ENCODE peak calls at places on chromosomes 1 and 21, in nine cellular contexts. One of them, this sample, is unnamed. For H3K4me1, the result is how much of the 10 kb centered on the place peaks cover.

GRCh38 chr1:234968470-234968869 is 160.2 kb downstream of the TOMM20 start:
- DNase-seq in mucosa of descending colon: no peak
- DNase-seq in ascending aorta: peak
- DNase-seq in left lung: no peak
- DNase-seq in upper lobe of right lung: no peak
- DNase-seq in sigmoid colon: peak
- DNase-seq in BE2C: no peak
- DNase-seq in fibroblast of lung: no peak
- DNase-seq in uterus: no peak
- DNase-seq in this sample: no peak

GRCh38 chr1:84412316-84412942 is 14.1 kb downstream of the DNASE2B start:
- DNase-seq in BE2C: no peak
- DNase-seq in left lung: no peak
- DNase-seq in sigmoid colon: no peak
- DNase-seq in ascending aorta: no peak
- DNase-seq in uterus: no peak
- DNase-seq in upper lobe of right lung: no peak
- DNase-seq in fibroblast of lung: peak
- DNase-seq in mucosa of descending colon: no peak
- DNase-seq in this sample: no peak

GRCh38 chr21:38126677-38127271 is 130.0 kb upstream of the KCNJ15 start:
- DNase-seq in BE2C: peak
- DNase-seq in upper lobe of right lung: peak
- DNase-seq in fibroblast of lung: peak
- DNase-seq in uterus: no peak
- DNase-seq in mucosa of descending colon: peak
- DNase-seq in sigmoid colon: no peak
- DNase-seq in ascending aorta: peak
- DNase-seq in left lung: peak
- DNase-seq in this sample: peak

GRCh38 chr1:63622847-63623566 is 29.8 kb downstream of the PGM1 start:
- DNase-seq in ascending aorta: no peak
- DNase-seq in sigmoid colon: no peak
- DNase-seq in fibroblast of lung: no peak
- DNase-seq in BE2C: no peak
- DNase-seq in uterus: no peak
- DNase-seq in left lung: no peak
- DNase-seq in mucosa of descending colon: no peak
- DNase-seq in upper lobe of right lung: no peak
- DNase-seq in this sample: no peak

GRCh38 chr1:167107456-167107855 is 13.6 kb downstream of the STYXL2 start:
- DNase-seq in BE2C: no peak
- DNase-seq in upper lobe of right lung: no peak
- DNase-seq in fibroblast of lung: peak
- DNase-seq in mucosa of descending colon: no peak
- DNase-seq in left lung: no peak
- DNase-seq in sigmoid colon: no peak
- DNase-seq in uterus: no peak
- DNase-seq in ascending aorta: no peak
- DNase-seq in this sample: no peak

GRCh38 chr21:41043008-41043407 is 125.0 kb upstream of the BACE2 start:
- DNase-seq in upper lobe of right lung: no peak
- DNase-seq in fibroblast of lung: no peak
- DNase-seq in uterus: no peak
- DNase-seq in ascending aorta: no peak
- DNase-seq in sigmoid colon: no peak
- DNase-seq in left lung: no peak
- DNase-seq in mucosa of descending colon: no peak
- DNase-seq in BE2C: no peak
- DNase-seq in this sample: no peak

GRCh38 chr1:21241761-21242581 is 48.3 kb downstream of the ECE1 start:
- DNase-seq in ascending aorta: no peak
- DNase-seq in upper lobe of right lung: no peak
- DNase-seq in BE2C: no peak
- DNase-seq in uterus: no peak
- DNase-seq in fibroblast of lung: no peak
- DNase-seq in left lung: no peak
- DNase-seq in sigmoid colon: no peak
- DNase-seq in mucosa of descending colon: no peak
- DNase-seq in this sample: no peak

GRCh38 chr1:41914515-41914914 is 4.2 kb downstream of the HIVEP3 start:
- DNase-seq in left lung: no peak
- DNase-seq in fibroblast of lung: no peak
- DNase-seq in uterus: no peak
- DNase-seq in ascending aorta: no peak
- DNase-seq in mucosa of descending colon: no peak
- DNase-seq in BE2C: no peak
- DNase-seq in upper lobe of right lung: no peak
- DNase-seq in sigmoid colon: no peak
- DNase-seq in this sample: no peak

GRCh38 chr1:155321577-155322497 is 1.1 kb downstream of the RUSC1 start:
- DNase-seq in BE2C: no peak
- DNase-seq in fibroblast of lung: no peak
- DNase-seq in upper lobe of right lung: no peak
- DNase-seq in uterus: peak
- DNase-seq in ascending aorta: no peak
- DNase-seq in left lung: no peak
- DNase-seq in sigmoid colon: peak
- DNase-seq in mucosa of descending colon: peak
- DNase-seq in this sample: peak

GRCh38 chr1:60126733-60127132 is 53.2 kb upstream of the C1orf87 start:
- DNase-seq in uterus: no peak
- DNase-seq in upper lobe of right lung: no peak
- DNase-seq in ascending aorta: no peak
- DNase-seq in sigmoid colon: no peak
- DNase-seq in BE2C: no peak
- DNase-seq in left lung: no peak
- DNase-seq in mucosa of descending colon: no peak
- DNase-seq in fibroblast of lung: no peak
- DNase-seq in this sample: no peak

GRCh38 chr1:8047686-8048522 is 21.8 kb upstream of the ERRFI1 start:
- DNase-seq in sigmoid colon: peak
- DNase-seq in uterus: no peak
- DNase-seq in fibroblast of lung: peak
- DNase-seq in ascending aorta: peak
- DNase-seq in upper lobe of right lung: no peak
- DNase-seq in mucosa of descending colon: no peak
- DNase-seq in BE2C: no peak
- DNase-seq in left lung: no peak
- DNase-seq in this sample: no peak

GRCh38 chr1:202150187-202150586 is 5.7 kb upstream of the ARL8A start:
- DNase-seq in ascending aorta: no peak
- DNase-seq in upper lobe of right lung: no peak
- DNase-seq in left lung: no peak
- DNase-seq in sigmoid colon: no peak
- DNase-seq in mucosa of descending colon: no peak
- DNase-seq in uterus: no peak
- DNase-seq in fibroblast of lung: no peak
- DNase-seq in BE2C: no peak
- DNase-seq in this sample: no peak

GRCh38 chr1:205313681-205314308 is 7.8 kb downstream of the NUAK2 start:
- DNase-seq in left lung: peak
- DNase-seq in uterus: peak
- DNase-seq in ascending aorta: no peak
- DNase-seq in mucosa of descending colon: no peak
- DNase-seq in BE2C: no peak
- DNase-seq in upper lobe of right lung: peak
- DNase-seq in fibroblast of lung: peak
- DNase-seq in sigmoid colon: no peak
- DNase-seq in this sample: peak

GRCh38 chr1:218711884-218712674 is 366.9 kb downstream of the TGFB2 start:
- DNase-seq in fibroblast of lung: peak
- DNase-seq in uterus: peak
- DNase-seq in BE2C: no peak
- DNase-seq in left lung: no peak
- DNase-seq in mucosa of descending colon: no peak
- DNase-seq in ascending aorta: no peak
- DNase-seq in upper lobe of right lung: no peak
- DNase-seq in sigmoid colon: peak
- DNase-seq in this sample: no peak

GRCh38 chr1:235835226-235835625 is 31.5 kb downstream of the LYST start:
- DNase-seq in ascending aorta: no peak
- DNase-seq in fibroblast of lung: peak
- DNase-seq in uterus: peak
- DNase-seq in left lung: no peak
- DNase-seq in upper lobe of right lung: no peak
- DNase-seq in mucosa of descending colon: no peak
- DNase-seq in sigmoid colon: peak
- DNase-seq in BE2C: no peak
- DNase-seq in this sample: peak

GRCh38 chr1:35894183-35894582 is 11.2 kb downstream of the AGO1 start:
- DNase-seq in uterus: no peak
- DNase-seq in upper lobe of right lung: no peak
- DNase-seq in mucosa of descending colon: no peak
- DNase-seq in fibroblast of lung: peak
- DNase-seq in ascending aorta: peak
- DNase-seq in BE2C: no peak
- DNase-seq in left lung: peak
- DNase-seq in sigmoid colon: no peak
- DNase-seq in this sample: peak

GRCh38 chr1:14869197-14869596 is 270.7 kb downstream of the KAZN start:
- DNase-seq in mucosa of descending colon: no peak
- DNase-seq in sigmoid colon: no peak
- DNase-seq in upper lobe of right lung: no peak
- DNase-seq in BE2C: no peak
- DNase-seq in left lung: no peak
- DNase-seq in uterus: no peak
- DNase-seq in ascending aorta: no peak
- DNase-seq in fibroblast of lung: peak
- DNase-seq in this sample: no peak

GRCh38 chr1:905071-905749 is 18.5 kb upstream of the SAMD11 start:
- DNase-seq in mucosa of descending colon: peak
- DNase-seq in ascending aorta: peak
- DNase-seq in sigmoid colon: peak
- DNase-seq in BE2C: peak
- DNase-seq in fibroblast of lung: peak
- DNase-seq in left lung: peak
- DNase-seq in upper lobe of right lung: peak
- DNase-seq in uterus: peak
- DNase-seq in this sample: peak

DNA sequence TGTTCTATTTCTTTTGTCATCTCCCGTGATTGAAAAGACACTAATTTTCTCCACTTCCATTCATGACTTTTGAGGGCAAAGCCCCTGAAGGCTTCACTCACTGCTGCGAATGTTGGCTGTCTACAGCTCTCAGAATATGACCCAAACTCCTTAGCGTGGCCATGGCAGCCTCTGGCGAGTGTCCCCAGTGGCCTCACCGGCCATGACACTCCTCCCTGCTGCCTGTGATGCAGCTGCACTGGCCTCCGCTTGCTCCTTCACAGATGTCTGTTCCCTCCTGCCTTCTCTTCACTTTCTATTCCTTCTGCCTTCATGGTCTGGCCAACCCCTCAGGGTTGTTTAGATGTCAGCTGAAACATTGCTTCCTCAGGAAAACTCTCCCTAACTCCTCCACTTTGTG is 30.8 kb upstream of the PTPRF start:
- DNase-seq in fibroblast of lung: no peak
- DNase-seq in upper lobe of right lung: no peak
- DNase-seq in mucosa of descending colon: no peak
- DNase-seq in left lung: no peak
- DNase-seq in ascending aorta: no peak
- DNase-seq in sigmoid colon: no peak
- DNase-seq in BE2C: peak
- DNase-seq in uterus: no peak
- DNase-seq in this sample: no peak
- TF ChIP-seq CTCF in fibroblast of lung: no peak
- TF ChIP-seq CTCF in upper lobe of right lung: no peak
- TF ChIP-seq CTCF in mucosa of descending colon: no peak
- TF ChIP-seq CTCF in left lung: no peak
- TF ChIP-seq CTCF in ascending aorta: no peak
- TF ChIP-seq CTCF in sigmoid colon: no peak
- TF ChIP-seq CTCF in BE2C: no peak
- TF ChIP-seq CTCF in uterus: no peak
- TF ChIP-seq CTCF in this sample: no peak

DNA sequence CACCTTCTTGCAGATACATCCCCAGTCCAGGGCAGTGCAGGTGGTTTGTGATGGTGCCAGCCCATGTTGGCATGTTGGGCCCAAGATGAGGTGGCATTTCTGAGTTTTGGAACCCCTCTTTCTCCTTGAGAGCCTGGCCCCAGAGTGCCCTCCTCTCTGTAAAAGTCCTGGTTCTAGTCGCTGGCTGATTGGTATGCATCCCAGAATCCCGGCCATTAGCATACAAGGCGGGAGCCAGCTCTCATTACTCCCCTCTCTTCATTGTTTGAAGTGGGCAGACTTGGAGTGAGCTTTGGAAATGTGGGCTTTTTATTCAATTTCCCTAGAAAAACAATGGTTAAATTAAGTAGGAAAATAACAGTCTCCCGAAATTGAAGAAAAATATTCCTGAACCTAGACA is 7.8 kb downstream of the ARHGEF10L start:
- DNase-seq in BE2C: no peak
- DNase-seq in ascending aorta: no peak
- DNase-seq in left lung: no peak
- DNase-seq in uterus: no peak
- DNase-seq in upper lobe of right lung: no peak
- DNase-seq in fibroblast of lung: no peak
- DNase-seq in mucosa of descending colon: no peak
- DNase-seq in sigmoid colon: no peak
- DNase-seq in this sample: no peak
- H3K4me1 ChIP-seq in BE2C: under half
- H3K4me1 ChIP-seq in ascending aorta: half or more
- H3K4me1 ChIP-seq in left lung: under half
- H3K4me1 ChIP-seq in uterus: under half
- H3K4me1 ChIP-seq in upper lobe of right lung: under half
- H3K4me1 ChIP-seq in fibroblast of lung: under half
- H3K4me1 ChIP-seq in mucosa of descending colon: under half
- H3K4me1 ChIP-seq in sigmoid colon: under half
- H3K4me1 ChIP-seq in this sample: half or more

GRCh38 chr1:49356594-49356993 is 579.9 kb upstream of the BEND5 start:
- DNase-seq in BE2C: no peak
- DNase-seq in upper lobe of right lung: no peak
- DNase-seq in uterus: no peak
- DNase-seq in left lung: no peak
- DNase-seq in mucosa of descending colon: no peak
- DNase-seq in ascending aorta: no peak
- DNase-seq in fibroblast of lung: no peak
- DNase-seq in sigmoid colon: no peak
- DNase-seq in this sample: no peak
- H3K4me3 ChIP-seq in BE2C: no peak
- H3K4me3 ChIP-seq in upper lobe of right lung: no peak
- H3K4me3 ChIP-seq in uterus: no peak
- H3K4me3 ChIP-seq in left lung: no peak
- H3K4me3 ChIP-seq in mucosa of descending colon: no peak
- H3K4me3 ChIP-seq in ascending aorta: no peak
- H3K4me3 ChIP-seq in fibroblast of lung: no peak
- H3K4me3 ChIP-seq in sigmoid colon: no peak
- H3K4me3 ChIP-seq in this sample: no peak

DNA sequence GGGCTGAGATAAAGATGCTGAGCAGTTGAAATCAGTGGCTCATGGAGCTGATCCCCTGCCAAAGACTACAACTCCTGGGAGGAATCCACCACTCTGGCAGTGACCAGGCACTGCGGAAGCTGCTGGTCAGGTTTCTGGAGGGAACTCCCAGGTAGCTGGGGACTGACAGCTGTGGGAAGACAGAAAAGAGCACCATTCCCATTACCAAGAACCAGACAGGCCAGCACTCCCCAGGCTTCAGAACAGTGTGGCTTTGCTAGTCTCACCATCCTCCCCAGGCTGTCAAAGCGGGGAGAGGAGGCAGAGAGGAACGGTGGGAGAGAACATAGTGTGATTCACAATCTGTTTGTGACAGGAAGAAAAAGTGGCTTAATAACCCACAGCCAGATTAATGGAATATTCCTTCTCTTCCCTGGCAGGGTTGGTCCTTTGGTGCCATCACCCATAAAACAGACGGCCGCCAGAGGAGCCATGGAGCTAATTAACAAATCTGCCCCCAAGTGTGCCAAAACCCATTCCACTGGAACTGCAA is 92.1 kb downstream of the MAB21L3 start:
- DNase-seq in mucosa of descending colon: no peak
- DNase-seq in ascending aorta: no peak
- DNase-seq in left lung: no peak
- DNase-seq in uterus: no peak
- DNase-seq in upper lobe of right lung: no peak
- DNase-seq in sigmoid colon: no peak
- DNase-seq in BE2C: no peak
- DNase-seq in fibroblast of lung: peak
- DNase-seq in this sample: no peak
- TF ChIP-seq CTCF in mucosa of descending colon: no peak
- TF ChIP-seq CTCF in ascending aorta: no peak
- TF ChIP-seq CTCF in left lung: no peak
- TF ChIP-seq CTCF in uterus: no peak
- TF ChIP-seq CTCF in upper lobe of right lung: no peak
- TF ChIP-seq CTCF in sigmoid colon: no peak
- TF ChIP-seq CTCF in BE2C: no peak
- TF ChIP-seq CTCF in fibroblast of lung: no peak
- TF ChIP-seq CTCF in this sample: no peak